ENCODE peak calls at places on chromosomes 13 and 19, in seven cellular contexts. One of them, this sample, is unnamed.

GRCh38 chr13:94390881-94391280 is 88.6 kb downstream of the DCT start:
- DNase-seq in stimulated activated CD8-positive, alpha-beta memory T cell treated with anti-CD3 and anti-CD28 coated beads, Interleukin-7, amount 100 ng/mL, for 1 hour: no peak
- DNase-seq in gastrocnemius medialis: no peak
- DNase-seq in uterus: no peak
- DNase-seq in activated T-helper 1 cell treated with anti-CD3 and anti-CD28 coated beads, Interleukin-12 subunit alpha, Interleukin-12 subunit beta, Interleukin-2, Interleukin-4 antibody, amounts not matched to agents 30 ng/mL and 10 ng/mL and 1 ng/mL, durations not matched to agents 14 hours and 24 hours and 36 hours: no peak
- DNase-seq in T-helper 1 cell: no peak
- DNase-seq in body of pancreas: no peak
- DNase-seq in this sample: no peak

GRCh38 chr19:35727053-35727955 is 9.5 kb downstream of the KMT2B start:
- DNase-seq in uterus: no peak
- DNase-seq in T-helper 1 cell: no peak
- DNase-seq in gastrocnemius medialis: no peak
- DNase-seq in stimulated activated CD8-positive, alpha-beta memory T cell treated with anti-CD3 and anti-CD28 coated beads, Interleukin-7, amount 100 ng/mL, for 1 hour: no peak
- DNase-seq in activated T-helper 1 cell treated with anti-CD3 and anti-CD28 coated beads, Interleukin-12 subunit alpha, Interleukin-12 subunit beta, Interleukin-2, Interleukin-4 antibody, amounts not matched to agents 30 ng/mL and 10 ng/mL and 1 ng/mL, durations not matched to agents 14 hours and 24 hours and 36 hours: no peak
- DNase-seq in body of pancreas: no peak
- DNase-seq in this sample: no peak

GRCh38 chr13:26449063-26449848 is 108.2 kb upstream of the WASF3 start:
- DNase-seq in uterus: no peak
- DNase-seq in gastrocnemius medialis: no peak
- DNase-seq in body of pancreas: no peak
- DNase-seq in T-helper 1 cell: no peak
- DNase-seq in activated T-helper 1 cell treated with anti-CD3 and anti-CD28 coated beads, Interleukin-12 subunit alpha, Interleukin-12 subunit beta, Interleukin-2, Interleukin-4 antibody, amounts not matched to agents 30 ng/mL and 10 ng/mL and 1 ng/mL, durations not matched to agents 14 hours and 24 hours and 36 hours: no peak
- DNase-seq in stimulated activated CD8-positive, alpha-beta memory T cell treated with anti-CD3 and anti-CD28 coated beads, Interleukin-7, amount 100 ng/mL, for 1 hour: no peak
- DNase-seq in this sample: no peak

GRCh38 chr13:42277618-42278276 is 5.8 kb downstream of the AKAP11 start:
- DNase-seq in T-helper 1 cell: no peak
- DNase-seq in activated T-helper 1 cell treated with anti-CD3 and anti-CD28 coated beads, Interleukin-12 subunit alpha, Interleukin-12 subunit beta, Interleukin-2, Interleukin-4 antibody, amounts not matched to agents 30 ng/mL and 10 ng/mL and 1 ng/mL, durations not matched to agents 14 hours and 24 hours and 36 hours: no peak
- DNase-seq in uterus: no peak
- DNase-seq in gastrocnemius medialis: no peak
- DNase-seq in stimulated activated CD8-positive, alpha-beta memory T cell treated with anti-CD3 and anti-CD28 coated beads, Interleukin-7, amount 100 ng/mL, for 1 hour: no peak
- DNase-seq in body of pancreas: no peak
- DNase-seq in this sample: no peak

GRCh38 chr13:49657241-49657641 is 28.9 kb downstream of the ARL11 start:
- DNase-seq in uterus: no peak
- DNase-seq in gastrocnemius medialis: peak; percentile 61
- DNase-seq in body of pancreas: no peak
- DNase-seq in stimulated activated CD8-positive, alpha-beta memory T cell treated with anti-CD3 and anti-CD28 coated beads, Interleukin-7, amount 100 ng/mL, for 1 hour: no peak
- DNase-seq in T-helper 1 cell: no peak
- DNase-seq in activated T-helper 1 cell treated with anti-CD3 and anti-CD28 coated beads, Interleukin-12 subunit alpha, Interleukin-12 subunit beta, Interleukin-2, Interleukin-4 antibody, amounts not matched to agents 30 ng/mL and 10 ng/mL and 1 ng/mL, durations not matched to agents 14 hours and 24 hours and 36 hours: no peak
- DNase-seq in this sample: no peak

GRCh38 chr19:14091086-14091884 is 734 bp upstream of the SAMD1 start:
- DNase-seq in T-helper 1 cell: no peak
- DNase-seq in uterus: peak; percentile 80
- DNase-seq in gastrocnemius medialis: peak; percentile 36
- DNase-seq in stimulated activated CD8-positive, alpha-beta memory T cell treated with anti-CD3 and anti-CD28 coated beads, Interleukin-7, amount 100 ng/mL, for 1 hour: no peak
- DNase-seq in body of pancreas: peak; percentile 45
- DNase-seq in activated T-helper 1 cell treated with anti-CD3 and anti-CD28 coated beads, Interleukin-12 subunit alpha, Interleukin-12 subunit beta, Interleukin-2, Interleukin-4 antibody, amounts not matched to agents 30 ng/mL and 10 ng/mL and 1 ng/mL, durations not matched to agents 14 hours and 24 hours and 36 hours: peak; percentile 74
- DNase-seq in this sample: peak; percentile 70

GRCh38 chr19:15120135-15121026 is 13.2 kb downstream of the SYDE1 start:
- DNase-seq in activated T-helper 1 cell treated with anti-CD3 and anti-CD28 coated beads, Interleukin-12 subunit alpha, Interleukin-12 subunit beta, Interleukin-2, Interleukin-4 antibody, amounts not matched to agents 30 ng/mL and 10 ng/mL and 1 ng/mL, durations not matched to agents 14 hours and 24 hours and 36 hours: no peak
- DNase-seq in uterus: no peak
- DNase-seq in stimulated activated CD8-positive, alpha-beta memory T cell treated with anti-CD3 and anti-CD28 coated beads, Interleukin-7, amount 100 ng/mL, for 1 hour: no peak
- DNase-seq in T-helper 1 cell: no peak
- DNase-seq in body of pancreas: no peak
- DNase-seq in gastrocnemius medialis: no peak
- DNase-seq in this sample: no peak

GRCh38 chr19:49366110-49366509 is 2.4 kb downstream of the DKKL1 start:
- DNase-seq in uterus: no peak
- DNase-seq in T-helper 1 cell: no peak
- DNase-seq in stimulated activated CD8-positive, alpha-beta memory T cell treated with anti-CD3 and anti-CD28 coated beads, Interleukin-7, amount 100 ng/mL, for 1 hour: no peak
- DNase-seq in gastrocnemius medialis: no peak
- DNase-seq in activated T-helper 1 cell treated with anti-CD3 and anti-CD28 coated beads, Interleukin-12 subunit alpha, Interleukin-12 subunit beta, Interleukin-2, Interleukin-4 antibody, amounts not matched to agents 30 ng/mL and 10 ng/mL and 1 ng/mL, durations not matched to agents 14 hours and 24 hours and 36 hours: no peak
- DNase-seq in body of pancreas: no peak
- DNase-seq in this sample: no peak